ENCODE peak calls at places on chromosome 15, in nine cellular contexts. One of them, this sample, is unnamed. For H3K4me1, the result is how much of the 10 kb centered on the place peaks cover.

GRCh38 chr15:91919014-91919534 is 65.6 kb downstream of the SLCO3A1 start:
- DNase-seq in body of pancreas: no peak
- DNase-seq in Peyer's patch: no peak
- DNase-seq in cardiac muscle cell: no peak
- DNase-seq in ovary: no peak
- DNase-seq in lower lobe of right lung: no peak
- DNase-seq in adrenal gland: no peak
- DNase-seq in RWPE2: no peak
- DNase-seq in upper lobe of left lung: no peak
- DNase-seq in this sample: no peak

GRCh38 chr15:60000113-60000823 is 3.8 kb upstream of the FOXB1 start:
- DNase-seq in adrenal gland: no peak
- DNase-seq in RWPE2: no peak
- DNase-seq in body of pancreas: no peak
- DNase-seq in lower lobe of right lung: no peak
- DNase-seq in cardiac muscle cell: no peak
- DNase-seq in upper lobe of left lung: no peak
- DNase-seq in ovary: no peak
- DNase-seq in Peyer's patch: no peak
- DNase-seq in this sample: no peak

GRCh38 chr15:88908697-88909621 is 4.2 kb downstream of the MFGE8 start:
- DNase-seq in upper lobe of left lung: no peak
- DNase-seq in body of pancreas: no peak
- DNase-seq in Peyer's patch: no peak
- DNase-seq in cardiac muscle cell: no peak
- DNase-seq in lower lobe of right lung: no peak
- DNase-seq in adrenal gland: no peak
- DNase-seq in ovary: no peak
- DNase-seq in RWPE2: no peak
- DNase-seq in this sample: no peak

GRCh38 chr15:42413914-42414313 is 54.6 kb downstream of the CAPN3 start:
- DNase-seq in upper lobe of left lung: no peak
- DNase-seq in Peyer's patch: no peak
- DNase-seq in adrenal gland: no peak
- DNase-seq in RWPE2: no peak
- DNase-seq in cardiac muscle cell: no peak
- DNase-seq in body of pancreas: no peak
- DNase-seq in lower lobe of right lung: no peak
- DNase-seq in ovary: no peak
- DNase-seq in this sample: no peak

GRCh38 chr15:99224815-99225214 is 24.6 kb downstream of the TTC23 start:
- DNase-seq in adrenal gland: no peak
- DNase-seq in Peyer's patch: no peak
- DNase-seq in RWPE2: no peak
- DNase-seq in ovary: no peak
- DNase-seq in cardiac muscle cell: no peak
- DNase-seq in lower lobe of right lung: no peak
- DNase-seq in upper lobe of left lung: no peak
- DNase-seq in body of pancreas: no peak
- DNase-seq in this sample: no peak

GRCh38 chr15:65790692-65791334 is 1.3 kb downstream of the DENND4A start:
- DNase-seq in adrenal gland: peak
- DNase-seq in upper lobe of left lung: no peak
- DNase-seq in Peyer's patch: no peak
- DNase-seq in RWPE2: no peak
- DNase-seq in body of pancreas: no peak
- DNase-seq in ovary: no peak
- DNase-seq in lower lobe of right lung: no peak
- DNase-seq in cardiac muscle cell: peak
- DNase-seq in this sample: no peak

GRCh38 chr15:88992216-88992615 is 79.0 kb upstream of the MFGE8 start:
- DNase-seq in cardiac muscle cell: no peak
- DNase-seq in RWPE2: no peak
- DNase-seq in ovary: no peak
- DNase-seq in body of pancreas: no peak
- DNase-seq in adrenal gland: no peak
- DNase-seq in lower lobe of right lung: no peak
- DNase-seq in Peyer's patch: no peak
- DNase-seq in upper lobe of left lung: no peak
- DNase-seq in this sample: no peak

GRCh38 chr15:70133296-70133695 is 35.6 kb upstream of the TLE3 start:
- DNase-seq in ovary: no peak
- DNase-seq in RWPE2: no peak
- DNase-seq in lower lobe of right lung: no peak
- DNase-seq in cardiac muscle cell: no peak
- DNase-seq in adrenal gland: no peak
- DNase-seq in body of pancreas: peak
- DNase-seq in Peyer's patch: no peak
- DNase-seq in upper lobe of left lung: no peak
- DNase-seq in this sample: no peak

GRCh38 chr15:33069161-33069560 is 125.4 kb downstream of the FMN1 start:
- DNase-seq in ovary: no peak
- DNase-seq in Peyer's patch: no peak
- DNase-seq in lower lobe of right lung: no peak
- DNase-seq in adrenal gland: no peak
- DNase-seq in body of pancreas: no peak
- DNase-seq in RWPE2: no peak
- DNase-seq in upper lobe of left lung: no peak
- DNase-seq in cardiac muscle cell: no peak
- DNase-seq in this sample: no peak

DNA sequence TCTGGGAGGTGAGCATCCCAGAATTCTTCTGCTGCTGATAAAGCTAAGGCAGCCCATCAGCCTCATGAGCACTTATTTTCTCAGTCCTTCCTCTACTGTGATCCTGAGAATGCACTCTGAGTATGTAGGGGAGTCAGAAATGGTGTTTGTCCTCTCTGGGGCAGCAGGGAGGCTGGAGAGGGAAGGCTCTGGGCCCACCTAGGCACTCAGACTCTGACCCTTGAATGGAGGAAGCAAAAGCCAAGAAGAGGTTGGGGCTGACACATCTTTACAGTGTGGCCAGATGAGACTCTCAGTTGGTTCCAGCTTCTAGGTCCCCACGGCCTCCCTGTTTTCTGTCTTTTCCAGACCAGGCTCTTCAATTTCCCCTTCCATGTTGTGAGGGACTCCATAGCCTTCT is 36.1 kb upstream of the BLM start:
- DNase-seq in ovary: no peak
- DNase-seq in upper lobe of left lung: no peak
- DNase-seq in Peyer's patch: no peak
- DNase-seq in body of pancreas: no peak
- DNase-seq in lower lobe of right lung: no peak
- DNase-seq in adrenal gland: no peak
- DNase-seq in cardiac muscle cell: no peak
- DNase-seq in RWPE2: no peak
- DNase-seq in this sample: no peak
- TF ChIP-seq CTCF in ovary: no peak
- TF ChIP-seq CTCF in upper lobe of left lung: no peak
- TF ChIP-seq CTCF in Peyer's patch: no peak
- TF ChIP-seq CTCF in body of pancreas: no peak
- TF ChIP-seq CTCF in lower lobe of right lung: no peak
- TF ChIP-seq CTCF in adrenal gland: no peak
- TF ChIP-seq CTCF in cardiac muscle cell: no peak
- TF ChIP-seq CTCF in RWPE2: no peak
- TF ChIP-seq CTCF in this sample: no peak

GRCh38 chr15:82937659-82938058 is 14.9 kb downstream of the HOMER2 start:
- DNase-seq in Peyer's patch: no peak
- DNase-seq in lower lobe of right lung: no peak
- DNase-seq in ovary: no peak
- DNase-seq in upper lobe of left lung: no peak
- DNase-seq in RWPE2: no peak
- DNase-seq in body of pancreas: peak
- DNase-seq in adrenal gland: no peak
- DNase-seq in cardiac muscle cell: no peak
- DNase-seq in this sample: no peak

GRCh38 chr15:82935382-82935781 is 17.1 kb downstream of the HOMER2 start:
- DNase-seq in lower lobe of right lung: no peak
- DNase-seq in cardiac muscle cell: no peak
- DNase-seq in upper lobe of left lung: no peak
- DNase-seq in ovary: no peak
- DNase-seq in Peyer's patch: no peak
- DNase-seq in adrenal gland: no peak
- DNase-seq in body of pancreas: no peak
- DNase-seq in RWPE2: no peak
- DNase-seq in this sample: no peak

GRCh38 chr15:82933576-82933975 is 18.9 kb downstream of the HOMER2 start:
- DNase-seq in Peyer's patch: no peak
- DNase-seq in lower lobe of right lung: no peak
- DNase-seq in RWPE2: no peak
- DNase-seq in body of pancreas: no peak
- DNase-seq in ovary: no peak
- DNase-seq in cardiac muscle cell: no peak
- DNase-seq in adrenal gland: no peak
- DNase-seq in upper lobe of left lung: no peak
- DNase-seq in this sample: no peak

GRCh38 chr15:82936966-82937647 is 15.4 kb downstream of the HOMER2 start:
- DNase-seq in ovary: no peak
- DNase-seq in body of pancreas: peak
- DNase-seq in lower lobe of right lung: no peak
- DNase-seq in RWPE2: no peak
- DNase-seq in adrenal gland: peak
- DNase-seq in cardiac muscle cell: no peak
- DNase-seq in Peyer's patch: no peak
- DNase-seq in upper lobe of left lung: no peak
- DNase-seq in this sample: no peak

DNA sequence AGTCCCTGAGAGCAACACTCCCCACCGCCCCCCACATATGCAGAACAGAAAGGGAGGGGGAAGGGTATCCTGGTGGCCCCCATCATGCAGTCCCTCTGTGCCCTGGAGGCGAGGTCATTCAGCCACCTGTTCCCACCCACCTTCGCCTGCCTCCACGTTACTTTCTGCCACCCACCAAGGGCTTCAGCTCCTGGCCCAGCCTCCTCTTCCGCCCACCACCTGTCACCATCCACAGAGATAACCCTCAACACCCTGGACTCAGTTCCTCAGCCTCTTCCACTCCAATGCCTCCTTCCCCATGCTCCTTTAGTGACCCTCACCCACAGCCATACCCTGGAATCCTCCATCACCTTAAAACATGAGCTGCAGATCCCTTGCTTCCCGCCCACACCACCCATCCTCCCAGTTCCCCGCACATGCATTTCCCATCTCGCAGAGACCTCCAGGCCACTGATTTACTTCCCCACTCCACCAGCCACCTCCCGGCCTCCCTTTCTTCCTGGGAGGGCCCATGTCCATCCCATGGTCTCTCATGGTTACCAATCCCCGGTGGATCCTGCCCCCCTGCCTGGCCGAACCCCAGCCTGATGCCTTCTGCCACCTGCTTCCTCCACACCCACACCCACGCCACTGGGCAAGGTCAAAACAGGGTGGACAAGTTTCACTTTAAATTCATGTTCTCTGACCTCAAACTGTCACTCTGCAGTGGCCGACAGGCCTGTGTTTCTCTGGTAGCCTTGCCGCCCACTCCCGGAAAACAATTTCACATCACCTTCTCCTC is 18.2 kb downstream of the HOMER2 start:
- DNase-seq in body of pancreas: peak
- DNase-seq in ovary: no peak
- DNase-seq in RWPE2: no peak
- DNase-seq in adrenal gland: no peak
- DNase-seq in upper lobe of left lung: no peak
- DNase-seq in cardiac muscle cell: no peak
- DNase-seq in lower lobe of right lung: no peak
- DNase-seq in Peyer's patch: no peak
- DNase-seq in this sample: no peak
- H3K4me1 ChIP-seq in body of pancreas: half or more
- H3K4me1 ChIP-seq in ovary: under half
- H3K4me1 ChIP-seq in RWPE2: under half
- H3K4me1 ChIP-seq in adrenal gland: under half
- H3K4me1 ChIP-seq in upper lobe of left lung: under half
- H3K4me1 ChIP-seq in cardiac muscle cell: under half
- H3K4me1 ChIP-seq in lower lobe of right lung: under half
- H3K4me1 ChIP-seq in Peyer's patch: under half
- H3K4me1 ChIP-seq in this sample: under half

DNA sequence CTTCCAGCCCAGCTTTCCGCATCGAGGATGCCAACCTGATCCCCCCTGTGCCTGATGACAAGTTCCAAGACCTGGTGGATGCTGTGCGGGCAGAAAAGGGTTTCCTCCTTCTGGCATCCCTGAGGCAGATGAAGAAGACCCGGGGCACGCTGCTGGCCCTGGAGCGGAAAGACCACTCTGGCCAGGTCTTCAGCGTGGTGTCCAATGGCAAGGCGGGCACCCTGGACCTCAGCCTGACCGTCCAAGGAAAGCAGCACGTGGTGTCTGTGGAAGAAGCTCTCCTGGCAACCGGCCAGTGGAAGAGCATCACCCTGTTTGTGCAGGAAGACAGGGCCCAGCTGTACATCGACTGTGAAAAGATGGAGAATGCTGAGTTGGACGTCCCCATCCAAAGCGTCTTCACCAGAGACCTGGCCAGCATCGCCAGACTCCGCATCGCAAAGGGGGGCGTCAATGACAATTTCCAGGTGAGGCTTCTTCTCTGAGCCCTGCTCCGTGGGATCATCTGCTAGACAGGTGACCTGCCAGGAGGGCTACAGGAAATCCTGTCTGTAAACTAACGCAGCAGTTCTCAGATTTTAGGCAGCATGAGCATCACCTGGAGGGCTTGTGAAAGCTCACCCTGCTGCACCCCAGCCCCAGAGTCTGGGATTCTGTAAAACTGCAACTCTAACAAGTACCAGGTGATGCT is 1.6 kb downstream of the THBS1 start:
- DNase-seq in adrenal gland: no peak
- DNase-seq in lower lobe of right lung: no peak
- DNase-seq in RWPE2: no peak
- DNase-seq in upper lobe of left lung: no peak
- DNase-seq in body of pancreas: no peak
- DNase-seq in ovary: peak
- DNase-seq in cardiac muscle cell: peak
- DNase-seq in Peyer's patch: no peak
- DNase-seq in this sample: no peak
- H3K4me3 ChIP-seq in adrenal gland: no peak
- H3K4me3 ChIP-seq in lower lobe of right lung: peak
- H3K4me3 ChIP-seq in RWPE2: peak
- H3K4me3 ChIP-seq in upper lobe of left lung: peak
- H3K4me3 ChIP-seq in body of pancreas: no peak
- H3K4me3 ChIP-seq in ovary: peak
- H3K4me3 ChIP-seq in cardiac muscle cell: peak
- H3K4me3 ChIP-seq in Peyer's patch: peak
- H3K4me3 ChIP-seq in this sample: no peak

DNA sequence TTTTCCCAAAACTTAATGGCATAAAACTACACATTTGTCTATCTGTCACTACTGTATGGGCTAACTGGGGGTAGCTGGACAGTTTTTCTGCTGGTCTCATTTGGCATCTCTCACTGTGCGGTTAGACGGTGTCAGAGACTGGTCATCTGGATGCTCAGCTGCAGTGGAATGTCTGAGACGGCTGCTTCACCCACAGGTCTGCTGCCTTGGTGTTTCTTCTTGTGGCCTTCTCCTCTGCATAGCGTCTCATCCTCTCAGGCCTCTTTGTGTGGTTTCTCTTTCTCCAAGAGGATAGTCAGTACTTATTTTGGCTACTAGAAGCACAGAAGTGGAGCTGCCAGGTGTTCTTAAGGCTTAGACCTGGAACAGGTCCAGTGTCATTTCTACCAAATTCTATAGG is 35.9 kb upstream of the GOLGA6L9 start:
- DNase-seq in body of pancreas: no peak
- DNase-seq in cardiac muscle cell: peak
- DNase-seq in RWPE2: no peak
- DNase-seq in ovary: no peak
- DNase-seq in lower lobe of right lung: no peak
- DNase-seq in adrenal gland: no peak
- DNase-seq in upper lobe of left lung: no peak
- DNase-seq in Peyer's patch: no peak
- DNase-seq in this sample: no peak
- TF ChIP-seq CTCF in body of pancreas: no peak
- TF ChIP-seq CTCF in cardiac muscle cell: no peak
- TF ChIP-seq CTCF in RWPE2: no peak
- TF ChIP-seq CTCF in ovary: no peak
- TF ChIP-seq CTCF in lower lobe of right lung: no peak
- TF ChIP-seq CTCF in adrenal gland: no peak
- TF ChIP-seq CTCF in upper lobe of left lung: no peak
- TF ChIP-seq CTCF in Peyer's patch: no peak
- TF ChIP-seq CTCF in this sample: no peak

GRCh38 chr15:31245756-31246155 is 80.9 kb upstream of the KLF13 start:
- DNase-seq in Peyer's patch: no peak
- DNase-seq in RWPE2: no peak
- DNase-seq in upper lobe of left lung: no peak
- DNase-seq in adrenal gland: no peak
- DNase-seq in ovary: peak
- DNase-seq in cardiac muscle cell: peak
- DNase-seq in body of pancreas: no peak
- DNase-seq in lower lobe of right lung: no peak
- DNase-seq in this sample: no peak
- H3K4me1 ChIP-seq in Peyer's patch: under half
- H3K4me1 ChIP-seq in RWPE2: under half
- H3K4me1 ChIP-seq in upper lobe of left lung: under half
- H3K4me1 ChIP-seq in adrenal gland: under half
- H3K4me1 ChIP-seq in ovary: under half
- H3K4me1 ChIP-seq in cardiac muscle cell: under half
- H3K4me1 ChIP-seq in body of pancreas: under half
- H3K4me1 ChIP-seq in lower lobe of right lung: under half
- H3K4me1 ChIP-seq in this sample: under half

This sample was measured in CD8-positive, alpha-beta T cell.